ENCODE peak calls at places on chromosomes 6 and 20, in five cellular contexts. I is dorsolateral prefrontal cortex, B is A549, F is IMR-90, Y is esophagus squamous epithelium. H is an unnamed sample.

GRCh38 chr6:35419431-35419830 is 32.7 kb upstream of the FANCE start:
- DNase-seq in I (no peak), B (no peak), F (peak), Y (no peak), H (no peak)

GRCh38 chr6:28983838-28984237 is 21.3 kb downstream of the ZNF311 start:
- DNase-seq in I (no peak), B (no peak), F (no peak), Y (no peak), H (no peak)

GRCh38 chr6:131053546-131054240 is 9.4 kb downstream of the EPB41L2 start:
- DNase-seq in I (no peak), B (no peak), F (no peak), Y (no peak), H (no peak)

GRCh38 chr6:107115695-107116327 is 496 bp upstream of the BEND3 start:
- DNase-seq in I (peak), B (peak), F (no peak), Y (no peak), H (no peak)

GRCh38 chr20:3613821-3614440 is 49.3 kb downstream of the GFRA4 start:
- DNase-seq in I (no peak), B (no peak), F (peak), Y (no peak), H (no peak)

GRCh38 chr6:9086331-9086730 is 651.0 kb upstream of the SLC35B3 start:
- DNase-seq in I (no peak), B (no peak), F (no peak), Y (no peak), H (no peak)

GRCh38 chr6:111888928-111889696 is 15.9 kb upstream of the FYN start:
- DNase-seq in I (no peak), B (no peak), F (peak), Y (no peak), H (no peak)

GRCh38 chr20:57748601-57749130 is 38.9 kb upstream of the PMEPA1 start:
- DNase-seq in I (peak), B (peak), F (peak), Y (no peak), H (peak)

GRCh38 chr6:39791850-39792500 is at the start of gene DAAM2:
- DNase-seq in I (peak), B (no peak), F (peak), Y (no peak), H (no peak)

GRCh38 chr6:31400467-31401289 is 2.7 kb upstream of the MICA start:
- DNase-seq in I (peak), B (no peak), F (peak), Y (no peak), H (peak)

GRCh38 chr6:150751296-150751695 is 114.2 kb upstream of the MTHFD1L start:
- DNase-seq in I (no peak), B (no peak), F (peak), Y (no peak), H (no peak)

GRCh38 chr6:19988555-19988954 is 151.4 kb downstream of the ID4 start:
- DNase-seq in I (no peak), B (no peak), F (peak), Y (no peak), H (no peak)

GRCh38 chr6:13400772-13401171 is 72.4 kb upstream of the TBC1D7 start:
- DNase-seq in I (no peak), B (no peak), F (no peak), Y (no peak), H (no peak)

GRCh38 chr6:71335544-71335943 is 46.9 kb downstream of the OGFRL1 start:
- DNase-seq in I (no peak), B (no peak), F (no peak), Y (no peak), H (no peak)

GRCh38 chr6:36160147-36160760 is 29.9 kb downstream of the MAPK13 start:
- DNase-seq in I (no peak), B (no peak), F (peak), Y (no peak), H (no peak)

GRCh38 chr6:28634758-28635546 is 109.3 kb downstream of the GPX5 start:
- DNase-seq in I (no peak), B (peak), F (no peak), Y (no peak), H (no peak)

GRCh38 chr6:206264-206663 is 86.0 kb upstream of the DUSP22 start:
- DNase-seq in I (no peak), B (no peak), F (no peak), Y (no peak), H (no peak)
- H3K27ac ChIP-seq in I (no peak), B (no peak), F (no peak), Y (no peak), H (no peak)

GRCh38 chr20:21902391-21902790 is 196.9 kb downstream of the PAX1 start:
- DNase-seq in I (no peak), B (no peak), F (no peak), Y (no peak), H (no peak)
- H3K4me3 ChIP-seq in I (no peak), B (no peak), F (no peak), Y (no peak), H (no peak)

DNA sequence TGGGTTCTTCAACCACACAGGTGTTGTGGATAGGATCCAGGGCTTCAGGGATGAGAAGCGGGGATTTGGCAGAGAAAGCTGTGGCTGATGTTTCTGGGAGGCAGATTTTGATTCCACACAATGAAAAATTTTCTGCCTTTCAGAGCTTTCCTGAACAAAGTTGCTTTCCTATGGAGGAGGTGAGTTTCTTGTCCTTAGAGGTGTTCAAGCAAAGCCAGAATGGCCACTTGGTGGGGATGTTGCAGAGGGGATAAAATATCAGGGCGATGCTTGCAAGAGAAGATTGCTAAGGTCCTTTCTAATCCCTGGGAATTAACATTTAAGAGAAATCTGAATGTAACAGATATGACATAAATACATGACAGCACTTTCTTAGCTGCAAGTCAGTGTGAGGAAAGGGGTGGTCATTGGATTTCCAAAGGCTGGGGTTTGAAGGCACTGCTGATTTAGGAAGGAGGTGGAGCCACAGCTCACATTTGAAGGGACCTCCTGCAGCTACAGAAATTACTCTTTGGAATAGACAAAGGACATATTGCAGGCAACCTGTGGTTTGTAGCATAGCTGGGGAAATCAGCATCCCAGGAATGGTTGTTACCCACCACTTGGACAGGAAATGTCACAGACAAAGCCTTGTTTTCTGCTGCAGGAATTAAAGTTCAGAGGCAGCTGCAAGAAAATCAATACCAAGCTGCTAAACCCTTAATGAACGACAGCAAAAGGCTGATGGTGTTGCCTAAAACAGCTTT is 271.1 kb upstream of the CHD6 start:
- DNase-seq in I (no peak), B (no peak), F (no peak), Y (no peak), H (no peak)
- TF ChIP-seq CTCF in I (no peak), B (peak), F (no peak), Y (no peak), H (no peak)

DNA sequence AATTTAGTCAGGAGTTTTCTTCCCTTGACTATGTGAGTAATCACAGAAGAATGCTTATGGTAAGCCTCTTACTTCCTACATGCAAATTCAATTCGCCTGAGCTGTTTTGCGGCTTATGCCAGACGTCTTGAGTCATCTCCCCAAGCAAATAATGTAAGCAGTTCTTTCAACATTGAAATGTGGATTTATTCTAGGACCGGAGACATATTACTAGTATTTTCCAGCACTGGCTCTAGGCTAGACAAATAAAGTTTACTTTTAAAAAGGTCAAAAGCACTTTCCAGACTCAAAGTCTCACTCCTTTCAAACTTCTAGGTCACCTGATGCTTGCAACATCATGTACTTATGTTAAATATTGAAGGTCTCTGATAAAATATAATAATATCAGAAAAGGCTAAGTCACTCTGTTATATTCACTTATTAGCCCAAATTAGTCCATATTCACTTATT is 38.1 kb upstream of the NOX3 start:
- DNase-seq in I (no peak), B (peak), F (peak), Y (no peak), H (peak)
- H3K27ac ChIP-seq in I (no peak), B (peak), F (no peak), Y (no peak), H (peak)

GRCh38 chr6:82264321-82264720 is 16.8 kb upstream of the IBTK start:
- DNase-seq in I (no peak), B (no peak), F (no peak), Y (no peak), H (no peak)
- H3K4me3 ChIP-seq in I (no peak), B (no peak), F (no peak), Y (no peak), H (no peak)

GRCh38 chr20:46544576-46544975 is 5.9 kb downstream of the OCSTAMP start:
- DNase-seq in I (no peak), B (no peak), F (peak), Y (no peak), H (no peak)
- TF ChIP-seq CTCF in I (peak), B (no peak), F (no peak), Y (no peak), H (no peak)

GRCh38 chr20:63737940-63738686 is 1.5 kb upstream of the SLC2A4RG start:
- DNase-seq in I (no peak), B (no peak), F (no peak), Y (no peak), H (peak)
- H3K27ac ChIP-seq in I (no peak), B (no peak), F (no peak), Y (peak), H (peak)

GRCh38 chr6:41373919-41374617 is 38.7 kb downstream of the NCR2 start:
- DNase-seq in I (no peak), B (no peak), F (no peak), Y (no peak), H (no peak)

GRCh38 chr6:41373367-41373918 is 38.0 kb downstream of the NCR2 start:
- DNase-seq in I (no peak), B (no peak), F (no peak), Y (no peak), H (no peak)

GRCh38 chr6:41376176-41376575 is 40.8 kb downstream of the NCR2 start:
- DNase-seq in I (no peak), B (no peak), F (no peak), Y (no peak), H (no peak)

GRCh38 chr6:41375598-41376151 is 40.3 kb downstream of the NCR2 start:
- DNase-seq in I (no peak), B (no peak), F (no peak), Y (no peak), H (no peak)

DNA sequence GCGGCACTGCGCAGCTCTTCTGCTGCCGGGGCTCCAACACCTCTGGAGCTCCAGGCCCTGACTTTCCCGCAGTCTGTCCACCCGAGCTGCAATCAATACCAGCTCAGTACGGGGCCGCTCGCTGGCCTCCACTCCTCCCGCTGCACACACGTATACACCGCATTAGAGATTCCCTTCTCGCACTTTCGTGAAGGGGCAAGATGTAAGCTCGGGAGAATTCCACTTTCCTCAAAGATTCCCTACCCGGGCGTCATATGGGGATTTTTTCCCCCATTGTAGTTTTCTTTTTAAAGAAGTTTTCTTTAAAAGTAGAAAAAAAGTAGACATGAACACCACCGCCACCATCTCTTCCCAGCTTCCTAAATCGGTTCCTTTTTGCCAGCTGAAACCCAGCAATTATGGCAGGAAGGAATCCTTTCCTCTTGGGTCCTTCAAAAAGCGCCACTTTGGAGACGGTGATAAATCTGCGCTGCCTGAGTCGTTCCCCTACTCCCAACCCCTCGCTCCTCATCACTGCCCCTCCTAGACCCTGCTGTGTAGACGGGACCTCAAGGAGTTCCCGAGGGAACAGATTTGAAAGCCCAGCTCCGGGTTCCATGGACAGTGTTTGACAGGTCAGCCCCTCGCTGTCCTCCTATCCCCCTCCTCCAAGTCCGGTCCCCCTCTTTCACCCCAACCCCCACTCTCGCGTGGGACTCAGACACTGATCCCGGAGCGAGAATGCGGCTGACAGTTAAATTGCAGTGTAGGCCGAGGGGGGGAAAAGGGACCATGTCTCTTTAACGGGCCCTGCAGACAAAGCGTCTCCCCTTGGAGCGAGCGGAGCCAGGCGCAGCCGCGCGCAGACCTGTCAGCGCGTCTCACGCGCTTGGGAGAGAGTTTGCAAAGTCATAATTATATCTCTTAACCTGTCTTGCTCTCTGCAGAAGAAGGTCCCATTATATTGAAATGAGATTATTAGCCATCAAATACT is 39.5 kb downstream of the NCR2 start:
- DNase-seq in I (no peak), B (no peak), F (no peak), Y (no peak), H (no peak)
- H3K4me3 ChIP-seq in I (peak), B (no peak), F (no peak), Y (no peak), H (peak)

GRCh38 chr20:25484224-25484846 is 76.9 kb downstream of the GINS1 start:
- DNase-seq in I (no peak), B (no peak), F (no peak), Y (no peak), H (no peak)
- TF ChIP-seq CTCF in I (no peak), B (no peak), F (no peak), Y (no peak), H (no peak)

GRCh38 chr6:139588734-139589418 is 214.4 kb upstream of the CITED2 start:
- DNase-seq in I (no peak), B (no peak), F (peak), Y (no peak), H (no peak)
- H3K27ac ChIP-seq in I (no peak), B (peak), F (peak), Y (no peak), H (no peak)

H was measured in coronary artery.